ENCODE peak calls at places on chromosomes 11 and 22, in eight cellular contexts. One of them, this sample, is unnamed.
A peak's percentile ranks its signal among the peaks of the same experiment; 100 is the strongest.

GRCh38 chr11:70931430-70931829 is 320.9 kb downstream of the SHANK2 start:
- DNase-seq in ascending aorta: no peak
- DNase-seq in lung: no peak
- DNase-seq in stomach: no peak
- DNase-seq in gastrocnemius medialis: no peak
- DNase-seq in thoracic aorta: no peak
- DNase-seq in colonic mucosa: no peak
- DNase-seq in H1: no peak
- DNase-seq in this sample: peak; percentile 49

GRCh38 chr11:95296165-95296564 is 65.2 kb upstream of the SESN3 start:
- DNase-seq in gastrocnemius medialis: no peak
- DNase-seq in colonic mucosa: no peak
- DNase-seq in ascending aorta: no peak
- DNase-seq in H1: no peak
- DNase-seq in lung: peak; percentile 70
- DNase-seq in stomach: peak; percentile 51
- DNase-seq in thoracic aorta: no peak
- DNase-seq in this sample: no peak

GRCh38 chr11:123561046-123561781 is 93.2 kb downstream of the SCN3B start:
- DNase-seq in stomach: peak; percentile 49
- DNase-seq in lung: no peak
- DNase-seq in ascending aorta: no peak
- DNase-seq in gastrocnemius medialis: no peak
- DNase-seq in colonic mucosa: no peak
- DNase-seq in thoracic aorta: no peak
- DNase-seq in H1: no peak
- DNase-seq in this sample: peak; percentile 45

GRCh38 chr11:20367313-20367948 is 3.9 kb downstream of the HTATIP2 start:
- DNase-seq in lung: no peak
- DNase-seq in colonic mucosa: no peak
- DNase-seq in gastrocnemius medialis: peak; percentile 12
- DNase-seq in H1: no peak
- DNase-seq in thoracic aorta: no peak
- DNase-seq in ascending aorta: no peak
- DNase-seq in stomach: peak; percentile 43
- DNase-seq in this sample: no peak

GRCh38 chr11:105968021-105968697 is 53.9 kb downstream of the MSANTD4 start:
- DNase-seq in H1: no peak
- DNase-seq in ascending aorta: no peak
- DNase-seq in thoracic aorta: no peak
- DNase-seq in stomach: no peak
- DNase-seq in lung: no peak
- DNase-seq in colonic mucosa: no peak
- DNase-seq in gastrocnemius medialis: no peak
- DNase-seq in this sample: no peak

GRCh38 chr11:129041611-129042018 is 98.9 kb upstream of the TP53AIP1 start:
- DNase-seq in colonic mucosa: no peak
- DNase-seq in lung: no peak
- DNase-seq in ascending aorta: no peak
- DNase-seq in H1: no peak
- DNase-seq in gastrocnemius medialis: no peak
- DNase-seq in stomach: no peak
- DNase-seq in thoracic aorta: no peak
- DNase-seq in this sample: no peak

GRCh38 chr22:29587938-29588699 is 7.2 kb upstream of the NIPSNAP1 start:
- DNase-seq in thoracic aorta: no peak
- DNase-seq in gastrocnemius medialis: no peak
- DNase-seq in ascending aorta: no peak
- DNase-seq in H1: no peak
- DNase-seq in stomach: no peak
- DNase-seq in colonic mucosa: no peak
- DNase-seq in lung: no peak
- DNase-seq in this sample: no peak

GRCh38 chr11:12066056-12066798 is 44.2 kb upstream of the MICAL2 start:
- DNase-seq in thoracic aorta: peak; percentile 49
- DNase-seq in stomach: no peak
- DNase-seq in ascending aorta: no peak
- DNase-seq in H1: peak; percentile 37
- DNase-seq in lung: no peak
- DNase-seq in gastrocnemius medialis: peak; percentile 77
- DNase-seq in colonic mucosa: no peak
- DNase-seq in this sample: no peak

GRCh38 chr11:116742104-116742503 is 30.7 kb downstream of the BUD13 start:
- DNase-seq in colonic mucosa: no peak
- DNase-seq in H1: no peak
- DNase-seq in thoracic aorta: no peak
- DNase-seq in stomach: no peak
- DNase-seq in lung: no peak
- DNase-seq in gastrocnemius medialis: no peak
- DNase-seq in ascending aorta: no peak
- DNase-seq in this sample: no peak

GRCh38 chr11:12800032-12800671 is 125.9 kb downstream of the TEAD1 start:
- DNase-seq in thoracic aorta: no peak
- DNase-seq in lung: peak; percentile 42
- DNase-seq in stomach: peak; percentile 63
- DNase-seq in gastrocnemius medialis: no peak
- DNase-seq in H1: no peak
- DNase-seq in ascending aorta: no peak
- DNase-seq in colonic mucosa: peak; percentile 48
- DNase-seq in this sample: no peak

GRCh38 chr22:38296372-38296771 is 20.9 kb downstream of the CSNK1E start:
- DNase-seq in colonic mucosa: no peak
- DNase-seq in thoracic aorta: no peak
- DNase-seq in H1: no peak
- DNase-seq in gastrocnemius medialis: no peak
- DNase-seq in lung: no peak
- DNase-seq in ascending aorta: no peak
- DNase-seq in stomach: no peak
- DNase-seq in this sample: no peak

GRCh38 chr11:118533769-118534729 is 3.1 kb downstream of the TMEM25 start:
- DNase-seq in colonic mucosa: no peak
- DNase-seq in lung: no peak
- DNase-seq in ascending aorta: no peak
- DNase-seq in thoracic aorta: no peak
- DNase-seq in stomach: no peak
- DNase-seq in gastrocnemius medialis: no peak
- DNase-seq in H1: no peak
- DNase-seq in this sample: no peak

GRCh38 chr11:128483211-128483788 is 104.1 kb downstream of the ETS1 start:
- DNase-seq in stomach: no peak
- DNase-seq in H1: no peak
- DNase-seq in lung: no peak
- DNase-seq in ascending aorta: no peak
- DNase-seq in gastrocnemius medialis: no peak
- DNase-seq in thoracic aorta: no peak
- DNase-seq in colonic mucosa: no peak
- DNase-seq in this sample: no peak

GRCh38 chr22:33884829-33885228 is 35.4 kb downstream of the LARGE1 start:
- DNase-seq in gastrocnemius medialis: no peak
- DNase-seq in stomach: no peak
- DNase-seq in colonic mucosa: no peak
- DNase-seq in ascending aorta: no peak
- DNase-seq in lung: no peak
- DNase-seq in H1: no peak
- DNase-seq in thoracic aorta: no peak
- DNase-seq in this sample: no peak
- H3K4me3 ChIP-seq in gastrocnemius medialis: no peak overlapping the region
- H3K4me3 ChIP-seq in stomach: no peak overlapping the region
- H3K4me3 ChIP-seq in colonic mucosa: no peak overlapping the region
- H3K4me3 ChIP-seq in ascending aorta: no peak overlapping the region
- H3K4me3 ChIP-seq in lung: no peak overlapping the region
- H3K4me3 ChIP-seq in H1: no peak overlapping the region
- H3K4me3 ChIP-seq in thoracic aorta: no peak overlapping the region
- H3K4me3 ChIP-seq in this sample: no peak overlapping the region

GRCh38 chr11:69642913-69643632 is 2.1 kb downstream of the CCND1 start:
- DNase-seq in stomach: peak; percentile 85
- DNase-seq in gastrocnemius medialis: peak; percentile 22
- DNase-seq in ascending aorta: no peak
- DNase-seq in H1: peak; percentile 90
- DNase-seq in thoracic aorta: no peak
- DNase-seq in lung: peak; percentile 77
- DNase-seq in colonic mucosa: peak; percentile 79
- DNase-seq in this sample: peak; percentile 77
- TF ChIP-seq CTCF in stomach: peak; percentile 87
- TF ChIP-seq CTCF in gastrocnemius medialis: peak; percentile 84
- TF ChIP-seq CTCF in ascending aorta: peak; percentile 91
- TF ChIP-seq CTCF in H1: peak; percentile 91
- TF ChIP-seq CTCF in thoracic aorta: peak; percentile 89
- TF ChIP-seq CTCF in lung: peak; percentile 90
- TF ChIP-seq CTCF in colonic mucosa: peak; percentile 94
- TF ChIP-seq CTCF in this sample: peak; percentile 97

GRCh38 chr11:101563166-101563565 is 20.6 kb downstream of the TRPC6 start:
- DNase-seq in ascending aorta: no peak
- DNase-seq in colonic mucosa: no peak
- DNase-seq in stomach: no peak
- DNase-seq in H1: no peak
- DNase-seq in gastrocnemius medialis: no peak
- DNase-seq in thoracic aorta: no peak
- DNase-seq in lung: no peak
- DNase-seq in this sample: no peak

GRCh38 chr11:101567086-101567485 is 16.7 kb downstream of the TRPC6 start:
- DNase-seq in lung: no peak
- DNase-seq in ascending aorta: no peak
- DNase-seq in H1: peak; percentile 57
- DNase-seq in stomach: no peak
- DNase-seq in colonic mucosa: no peak
- DNase-seq in thoracic aorta: no peak
- DNase-seq in gastrocnemius medialis: no peak
- DNase-seq in this sample: no peak

DNA sequence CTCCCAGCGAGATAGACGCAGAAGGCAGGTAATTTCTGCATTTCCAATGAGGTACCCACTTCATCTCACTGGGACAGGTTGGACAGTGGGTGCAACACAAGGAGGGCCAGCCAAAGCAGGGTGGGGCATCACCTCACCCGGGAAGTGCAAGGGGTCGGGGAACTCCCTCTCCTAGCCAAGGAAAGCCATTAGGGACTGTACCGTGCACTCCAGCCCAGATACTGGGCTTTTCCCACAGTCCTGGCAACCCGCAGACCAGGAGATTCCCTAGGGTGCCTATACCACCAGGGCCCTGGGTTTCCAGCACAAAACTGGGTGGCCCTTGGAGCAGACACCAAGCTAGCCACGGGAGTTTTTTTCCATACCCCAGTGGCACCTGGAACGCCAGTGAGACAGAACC is 17.2 kb downstream of the TRPC6 start:
- DNase-seq in stomach: no peak
- DNase-seq in thoracic aorta: no peak
- DNase-seq in ascending aorta: no peak
- DNase-seq in lung: no peak
- DNase-seq in colonic mucosa: no peak
- DNase-seq in gastrocnemius medialis: no peak
- DNase-seq in H1: peak; percentile 46
- DNase-seq in this sample: no peak
- H3K4me1 ChIP-seq in stomach: no peaks in the 10 kb centered on the region
- H3K4me1 ChIP-seq in thoracic aorta: no peaks in the 10 kb centered on the region
- H3K4me1 ChIP-seq in ascending aorta: no peaks in the 10 kb centered on the region
- H3K4me1 ChIP-seq in lung: no peaks in the 10 kb centered on the region
- H3K4me1 ChIP-seq in colonic mucosa: no peaks in the 10 kb centered on the region
- H3K4me1 ChIP-seq in gastrocnemius medialis: no peaks in the 10 kb centered on the region
- H3K4me1 ChIP-seq in H1: peaks cover 3% of the 10 kb centered on the region
- H3K4me1 ChIP-seq in this sample: no peaks in the 10 kb centered on the region

GRCh38 chr22:39469326-39469680 is 12.5 kb downstream of the MGAT3 start:
- DNase-seq in stomach: no peak
- DNase-seq in gastrocnemius medialis: no peak
- DNase-seq in colonic mucosa: no peak
- DNase-seq in H1: no peak
- DNase-seq in thoracic aorta: no peak
- DNase-seq in ascending aorta: no peak
- DNase-seq in lung: no peak
- DNase-seq in this sample: no peak
- H3K4me3 ChIP-seq in stomach: no peak overlapping the region
- H3K4me3 ChIP-seq in gastrocnemius medialis: no peak overlapping the region
- H3K4me3 ChIP-seq in colonic mucosa: no peak overlapping the region
- H3K4me3 ChIP-seq in H1: no peak overlapping the region
- H3K4me3 ChIP-seq in thoracic aorta: no peak overlapping the region
- H3K4me3 ChIP-seq in ascending aorta: no peak overlapping the region
- H3K4me3 ChIP-seq in lung: no peak overlapping the region
- H3K4me3 ChIP-seq in this sample: no peak overlapping the region

GRCh38 chr22:40014661-40015255 is 20.0 kb downstream of the FAM83F start:
- DNase-seq in lung: no peak
- DNase-seq in thoracic aorta: no peak
- DNase-seq in gastrocnemius medialis: no peak
- DNase-seq in H1: no peak
- DNase-seq in stomach: no peak
- DNase-seq in ascending aorta: no peak
- DNase-seq in colonic mucosa: peak; percentile 76
- DNase-seq in this sample: no peak
- TF ChIP-seq CTCF in lung: no peak
- TF ChIP-seq CTCF in thoracic aorta: no peak
- TF ChIP-seq CTCF in gastrocnemius medialis: no peak
- TF ChIP-seq CTCF in H1: no peak
- TF ChIP-seq CTCF in stomach: no peak
- TF ChIP-seq CTCF in ascending aorta: no peak
- TF ChIP-seq CTCF in colonic mucosa: no peak
- TF ChIP-seq CTCF in this sample: no peak

GRCh38 chr11:134739136-134739535 is 327.1 kb upstream of the B3GAT1 start:
- DNase-seq in thoracic aorta: no peak
- DNase-seq in lung: no peak
- DNase-seq in H1: no peak
- DNase-seq in gastrocnemius medialis: no peak
- DNase-seq in stomach: no peak
- DNase-seq in ascending aorta: no peak
- DNase-seq in colonic mucosa: no peak
- DNase-seq in this sample: no peak
- H3K4me1 ChIP-seq in thoracic aorta: peaks cover 29% of the 10 kb centered on the region
- H3K4me1 ChIP-seq in lung: peaks cover 9% of the 10 kb centered on the region
- H3K4me1 ChIP-seq in H1: peaks cover 8% of the 10 kb centered on the region
- H3K4me1 ChIP-seq in gastrocnemius medialis: no peaks in the 10 kb centered on the region
- H3K4me1 ChIP-seq in stomach: no peaks in the 10 kb centered on the region
- H3K4me1 ChIP-seq in ascending aorta: no peaks in the 10 kb centered on the region
- H3K4me1 ChIP-seq in colonic mucosa: no peaks in the 10 kb centered on the region
- H3K4me1 ChIP-seq in this sample: peaks cover 15% of the 10 kb centered on the region

GRCh38 chr22:35726398-35726797 is 8.7 kb downstream of the APOL5 start:
- DNase-seq in stomach: peak; percentile 9
- DNase-seq in colonic mucosa: no peak
- DNase-seq in H1: no peak
- DNase-seq in ascending aorta: no peak
- DNase-seq in thoracic aorta: no peak
- DNase-seq in gastrocnemius medialis: no peak
- DNase-seq in lung: no peak
- DNase-seq in this sample: no peak
- H3K4me3 ChIP-seq in stomach: no peak overlapping the region
- H3K4me3 ChIP-seq in colonic mucosa: no peak overlapping the region
- H3K4me3 ChIP-seq in H1: no peak overlapping the region
- H3K4me3 ChIP-seq in ascending aorta: no peak overlapping the region
- H3K4me3 ChIP-seq in thoracic aorta: no peak overlapping the region
- H3K4me3 ChIP-seq in gastrocnemius medialis: no peak overlapping the region
- H3K4me3 ChIP-seq in lung: no peak overlapping the region
- H3K4me3 ChIP-seq in this sample: no peak overlapping the region

DNA sequence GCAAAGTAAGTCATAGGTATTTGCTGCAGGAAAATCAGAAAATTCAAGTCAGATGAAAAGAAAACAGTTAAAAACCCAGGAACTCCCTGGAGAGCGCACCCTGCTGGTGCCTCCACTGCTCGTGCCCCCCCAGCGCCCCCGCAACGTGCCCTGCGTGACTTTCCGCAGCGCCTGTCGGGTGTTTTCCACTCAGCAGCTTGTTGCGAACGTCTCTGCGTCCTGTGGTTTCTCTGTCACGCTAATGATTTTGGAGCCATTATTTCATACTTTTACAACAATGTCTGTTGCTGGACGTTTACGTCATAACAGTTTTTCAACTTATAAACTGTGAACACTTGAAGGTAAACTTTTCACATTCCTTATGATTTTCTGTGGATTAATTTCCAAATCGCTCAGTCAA is 5.0 kb downstream of the CRELD2 start:
- DNase-seq in ascending aorta: no peak
- DNase-seq in lung: no peak
- DNase-seq in stomach: no peak
- DNase-seq in gastrocnemius medialis: no peak
- DNase-seq in H1: no peak
- DNase-seq in colonic mucosa: no peak
- DNase-seq in thoracic aorta: no peak
- DNase-seq in this sample: no peak
- TF ChIP-seq CTCF in ascending aorta: no peak
- TF ChIP-seq CTCF in lung: no peak
- TF ChIP-seq CTCF in stomach: no peak
- TF ChIP-seq CTCF in gastrocnemius medialis: no peak
- TF ChIP-seq CTCF in H1: no peak
- TF ChIP-seq CTCF in colonic mucosa: no peak
- TF ChIP-seq CTCF in thoracic aorta: no peak
- TF ChIP-seq CTCF in this sample: no peak